ENCODE peak calls at places on chromosome 7, in nine cellular contexts. R is amniotic stem cell; Z is LNCaP clone FGC; H is left ventricle myocardium superior; C is hypothalamus; O is stimulated activated CD4-positive, alpha-beta T cell treated with anti-CD3 and anti-CD28 coated beads, Interleukin-1b, Interleukin-23, amount 100 ng/mL, for 4 hours; S is T-helper 9 cell; B is T-helper 17 cell; L is naive thymus-derived CD4-positive, alpha-beta T cell. F is an unnamed sample.
A peak's percentile ranks its signal among the peaks of the same experiment; 100 is the strongest.

GRCh38 chr7:127620406-127621233 is 2.7 kb upstream of the PAX4 start:
- DNase-seq in R (no peak), Z (no peak), H (no peak), C (no peak), O (no peak), S (no peak), B (no peak), L (no peak), F (no peak)

GRCh38 chr7:3239291-3239691 is 61.8 kb upstream of the SDK1 start:
- DNase-seq in R (no peak), Z (no peak), H (no peak), C (no peak), O (no peak), S (no peak), B (no peak), L (no peak), F (no peak)

GRCh38 chr7:90958669-90959068 is 305.6 kb upstream of the FZD1 start:
- DNase-seq in R (no peak), Z (peak; percentile 46), H (no peak), C (no peak), O (no peak), S (no peak), B (no peak), L (no peak), F (no peak)

GRCh38 chr7:154695836-154696235 is 307.1 kb downstream of the PAXIP1 start:
- DNase-seq in R (no peak), Z (no peak), H (no peak), C (no peak), O (no peak), S (no peak), B (no peak), L (no peak), F (no peak)

GRCh38 chr7:99137418-99138180 is 6.3 kb downstream of the SMURF1 start:
- DNase-seq in R (peak; percentile 70), Z (no peak), H (no peak), C (no peak), O (no peak), S (no peak), B (no peak), L (no peak), F (no peak)

GRCh38 chr7:99314504-99314903 is 11.2 kb upstream of the ARPC1A start:
- DNase-seq in R (no peak), Z (no peak), H (no peak), C (no peak), O (no peak), S (no peak), B (no peak), L (no peak), F (no peak)

GRCh38 chr7:115973381-115973780 is 57.2 kb downstream of the TFEC start:
- DNase-seq in R (no peak), Z (no peak), H (no peak), C (no peak), O (no peak), S (no peak), B (no peak), L (no peak), F (no peak)

GRCh38 chr7:109694122-109694521 is 1124.4 kb downstream of the DNAJB9 start:
- DNase-seq in R (no peak), Z (no peak), H (no peak), C (no peak), O (no peak), S (no peak), B (no peak), L (no peak), F (no peak)

GRCh38 chr7:12130664-12131063 is 80.4 kb upstream of the TMEM106B start:
- DNase-seq in R (no peak), Z (no peak), H (no peak), C (no peak), O (no peak), S (no peak), B (no peak), L (no peak), F (no peak)

GRCh38 chr7:135186841-135187253 is 16.3 kb upstream of the CYREN start:
- DNase-seq in R (no peak), Z (no peak), H (no peak), C (no peak), O (no peak), S (no peak), B (no peak), L (no peak), F (no peak)

GRCh38 chr7:21923663-21924062 is 22.0 kb downstream of the CDCA7L start:
- DNase-seq in R (no peak), Z (peak; percentile 90), H (no peak), C (no peak), O (no peak), S (no peak), B (no peak), L (no peak), F (no peak)

GRCh38 chr7:137903382-137904169 is 56.8 kb upstream of the DGKI start:
- DNase-seq in R (peak; percentile 31), Z (peak; percentile 54), H (no peak), C (peak; percentile 50), O (no peak), S (peak; percentile 43), B (peak; percentile 14), L (peak; percentile 17), F (peak; percentile 25)

GRCh38 chr7:150627959-150628358 is 4.2 kb downstream of the GIMAP6 start:
- DNase-seq in R (no peak), Z (no peak), H (no peak), C (no peak), O (no peak), S (no peak), B (no peak), L (no peak), F (no peak)